ENCODE peak calls at places on chromosomes 12 and 14, in four cellular contexts. Z is Peyer's patch, M is fibroblast of mammary gland, A is dorsolateral prefrontal cortex. J is an unnamed sample.

GRCh38 chr12:99985129-99985570 is 414 bp upstream of the ANKS1B start:
- DNase-seq in Z (no peak), M (no peak), A (no peak), J (peak)

GRCh38 chr14:92637228-92637627 is 111.2 kb downstream of the LGMN start:
- DNase-seq in Z (no peak), M (no peak), A (no peak), J (no peak)

GRCh38 chr12:113424915-113425823 is 3.0 kb downstream of the SDSL start:
- DNase-seq in Z (peak), M (peak), A (no peak), J (peak)

GRCh38 chr14:76576047-76576741 is 185.1 kb upstream of the VASH1 start:
- DNase-seq in Z (no peak), M (peak), A (no peak), J (no peak)

GRCh38 chr14:35409595-35409994 is 5.0 kb upstream of the NFKBIA start:
- DNase-seq in Z (no peak), M (no peak), A (no peak), J (no peak)

GRCh38 chr14:56154321-56154720 is 36.1 kb downstream of the PELI2 start:
- DNase-seq in Z (no peak), M (no peak), A (no peak), J (no peak)

GRCh38 chr12:56634242-56634836 is 4.2 kb upstream of the BAZ2A start:
- DNase-seq in Z (peak), M (no peak), A (peak), J (peak)

GRCh38 chr12:65524666-65525065 is 246.2 kb downstream of the MSRB3 start:
- DNase-seq in Z (no peak), M (peak), A (no peak), J (peak)

GRCh38 chr12:127145929-127146789 is 1120.8 kb upstream of the TMEM132C start:
- DNase-seq in Z (peak), M (peak), A (peak), J (peak)

GRCh38 chr12:131755305-131756113 is 44.6 kb downstream of the SFSWAP start:
- DNase-seq in Z (no peak), M (peak), A (peak), J (peak)

GRCh38 chr12:116916714-116917114 is 6.0 kb downstream of the FBXW8 start:
- DNase-seq in Z (no peak), M (peak), A (no peak), J (peak)

GRCh38 chr12:41466762-41467270 is 278.7 kb downstream of the PDZRN4 start:
- DNase-seq in Z (no peak), M (no peak), A (no peak), J (no peak)

GRCh38 chr12:123973552-123974341 is 732 bp downstream of the ZNF664 start:
- DNase-seq in Z (peak), M (no peak), A (peak), J (peak)

GRCh38 chr12:27303139-27304111 is 29.2 kb upstream of the BMAL2 start:
- DNase-seq in Z (no peak), M (no peak), A (no peak), J (no peak)

GRCh38 chr12:113119980-113120669 is 15.4 kb downstream of the RASAL1 start:
- DNase-seq in Z (no peak), M (no peak), A (no peak), J (no peak)

GRCh38 chr12:119693006-119693405 is 25.1 kb downstream of the PRKAB1 start:
- DNase-seq in Z (peak), M (peak), A (no peak), J (no peak)

GRCh38 chr14:29937116-29937515 is 9.5 kb upstream of the PRKD1 start:
- DNase-seq in Z (no peak), M (peak), A (no peak), J (peak)

GRCh38 chr12:111404362-111405148 is 1.2 kb upstream of the SH2B3 start:
- DNase-seq in Z (peak), M (no peak), A (no peak), J (no peak)

GRCh38 chr14:68566075-68566474 is 226.8 kb downstream of the ZFP36L1 start:
- DNase-seq in Z (no peak), M (peak), A (no peak), J (peak)

GRCh38 chr12:19850341-19851065 is 411.2 kb downstream of the AEBP2 start:
- DNase-seq in Z (no peak), M (peak), A (no peak), J (no peak)

GRCh38 chr12:54126696-54127537 is 61.9 kb downstream of the SMUG1 start:
- DNase-seq in Z (peak), M (peak), A (no peak), J (no peak)

GRCh38 chr12:110304061-110304551 is 23.1 kb downstream of the ATP2A2 start:
- DNase-seq in Z (no peak), M (peak), A (no peak), J (peak)

GRCh38 chr12:52873832-52874572 is 25.2 kb upstream of the KRT78 start:
- DNase-seq in Z (peak), M (peak), A (peak), J (peak)

GRCh38 chr14:34913619-34914018 is 38.5 kb upstream of the BAZ1A start:
- DNase-seq in Z (no peak), M (no peak), A (no peak), J (no peak)

GRCh38 chr12:65364021-65364420 is 85.5 kb downstream of the MSRB3 start:
- DNase-seq in Z (no peak), M (no peak), A (no peak), J (no peak)

GRCh38 chr12:53461591-53461990 is 9.7 kb downstream of the PCBP2 start:
- DNase-seq in Z (no peak), M (no peak), A (no peak), J (no peak)

GRCh38 chr12:94650143-94651056 is at the start of gene TMCC3:
- DNase-seq in Z (peak), M (peak), A (peak), J (peak)

GRCh38 chr12:47862881-47863280 is 41.9 kb downstream of the VDR start:
- DNase-seq in Z (no peak), M (no peak), A (no peak), J (no peak)

GRCh38 chr14:70013269-70013873 is 134.2 kb downstream of the SMOC1 start:
- DNase-seq in Z (peak), M (peak), A (no peak), J (peak)

GRCh38 chr14:92973798-92974372 is 50.9 kb downstream of the CHGA start:
- DNase-seq in Z (no peak), M (peak), A (no peak), J (no peak)

GRCh38 chr12:76586764-76587395 is 27.3 kb upstream of the OSBPL8 start:
- DNase-seq in Z (peak), M (peak), A (no peak), J (peak)

GRCh38 chr14:74429221-74429691 is 3.2 kb upstream of the SYNDIG1L start:
- DNase-seq in Z (no peak), M (no peak), A (no peak), J (no peak)

GRCh38 chr12:46627686-46628085 is 198.1 kb downstream of the SLC38A4 start:
- DNase-seq in Z (no peak), M (no peak), A (no peak), J (peak)

GRCh38 chr14:51028851-51029754 is 65.8 kb downstream of the TRIM9 start:
- DNase-seq in Z (no peak), M (no peak), A (no peak), J (peak)

GRCh38 chr12:62933871-62934798 is 815 bp downstream of the PPM1H start:
- DNase-seq in Z (no peak), M (peak), A (peak), J (peak)
- TF ChIP-seq CTCF in Z (no peak), M (no peak), A (no peak), J (no peak)

GRCh38 chr12:106135781-106136180 is 3.0 kb downstream of the NUAK1 start:
- DNase-seq in Z (no peak), M (no peak), A (no peak), J (peak)

GRCh38 chr12:106136263-106136662 is 2.5 kb downstream of the NUAK1 start:
- DNase-seq in Z (peak), M (peak), A (peak), J (peak)

GRCh38 chr12:106133136-106134087 is 5.3 kb downstream of the NUAK1 start:
- DNase-seq in Z (no peak), M (peak), A (no peak), J (peak)

GRCh38 chr12:106134294-106134949 is 4.3 kb downstream of the NUAK1 start:
- DNase-seq in Z (no peak), M (no peak), A (no peak), J (no peak)

DNA sequence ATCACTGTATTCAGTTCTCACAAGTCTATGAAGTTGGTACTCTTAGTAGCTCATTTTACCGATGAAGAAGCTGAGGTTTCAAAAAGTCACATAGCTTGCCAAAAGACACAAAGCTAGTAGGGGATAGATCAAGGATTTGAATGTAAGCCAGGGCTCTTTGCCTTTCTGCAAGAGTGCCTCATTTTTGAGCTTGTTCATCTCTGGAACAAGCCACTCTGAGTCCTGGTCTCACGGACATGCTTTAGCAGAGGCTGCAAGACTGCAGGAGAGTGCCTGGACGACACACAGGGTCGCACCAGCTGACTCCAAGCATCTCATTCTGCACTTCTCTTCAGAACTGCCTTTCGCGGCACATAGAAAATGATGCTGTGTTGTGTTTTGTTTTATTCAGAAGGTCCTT is 3.7 kb downstream of the NUAK1 start:
- DNase-seq in Z (no peak), M (no peak), A (no peak), J (no peak)
- H3K4me3 ChIP-seq in Z (no peak), M (no peak), A (peak), J (no peak)

GRCh38 chr14:59360923-59361794 is 104.0 kb downstream of the GPR135 start:
- DNase-seq in Z (peak), M (peak), A (peak), J (peak)
- TF ChIP-seq CTCF in Z (no peak), M (no peak), A (no peak), J (peak)

DNA sequence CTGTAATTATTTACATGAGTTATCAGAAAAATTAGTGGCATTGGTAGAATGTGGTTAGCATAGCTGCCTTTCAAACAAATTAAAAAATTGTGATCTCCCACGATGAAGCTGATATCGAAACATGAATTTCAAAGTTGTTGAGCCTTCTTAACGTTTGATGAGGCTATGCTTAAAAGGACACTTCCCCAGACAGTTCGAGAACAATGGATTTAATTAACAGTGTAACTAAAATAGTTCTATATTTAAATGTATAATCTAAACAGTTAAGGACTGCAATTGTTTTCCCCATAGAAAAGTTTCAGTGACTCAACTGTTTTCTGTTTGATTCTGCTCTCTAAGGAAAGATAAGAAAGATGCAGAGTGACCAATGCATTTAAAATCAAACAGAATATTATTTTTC is 1.6 kb downstream of the CLEC2B start:
- DNase-seq in Z (no peak), M (peak), A (no peak), J (no peak)
- H3K4me3 ChIP-seq in Z (peak), M (peak), A (no peak), J (no peak)